ENCODE peak calls at places on chromosomes 12 and 14, in eight cellular contexts. One of them, this sample, is unnamed.

GRCh38 chr12:78316656-78317055 is 486.0 kb downstream of the NAV3 start:
- DNase-seq in amygdala: no peak
- DNase-seq in activated CD4-positive, alpha-beta T cell treated with anti-CD3 and anti-CD28 coated beads for 4 hours: no peak
- DNase-seq in activated CD8-positive, alpha-beta memory T cell treated with anti-CD3 and anti-CD28 coated beads, Interleukin-2, amount 10 ng/mL, durations not matched to agents 7 days and 5 days: no peak
- DNase-seq in anterior cingulate cortex: no peak
- DNase-seq in NCI-H1092 treated with DMSO at 0.1 percent for 48 hours: no peak
- DNase-seq in fibroblast of lung: no peak
- DNase-seq in HT-29: no peak
- DNase-seq in this sample: no peak

GRCh38 chr12:46208370-46208769 is 60.5 kb downstream of the SLC38A1 start:
- DNase-seq in amygdala: no peak
- DNase-seq in activated CD4-positive, alpha-beta T cell treated with anti-CD3 and anti-CD28 coated beads for 4 hours: no peak
- DNase-seq in activated CD8-positive, alpha-beta memory T cell treated with anti-CD3 and anti-CD28 coated beads, Interleukin-2, amount 10 ng/mL, durations not matched to agents 7 days and 5 days: no peak
- DNase-seq in anterior cingulate cortex: no peak
- DNase-seq in NCI-H1092 treated with DMSO at 0.1 percent for 48 hours: peak
- DNase-seq in fibroblast of lung: no peak
- DNase-seq in HT-29: no peak
- DNase-seq in this sample: no peak

GRCh38 chr12:104457746-104458644 is 1.2 kb downstream of the CHST11 start:
- DNase-seq in amygdala: peak
- DNase-seq in activated CD4-positive, alpha-beta T cell treated with anti-CD3 and anti-CD28 coated beads for 4 hours: peak
- DNase-seq in activated CD8-positive, alpha-beta memory T cell treated with anti-CD3 and anti-CD28 coated beads, Interleukin-2, amount 10 ng/mL, durations not matched to agents 7 days and 5 days: peak
- DNase-seq in anterior cingulate cortex: no peak
- DNase-seq in NCI-H1092 treated with DMSO at 0.1 percent for 48 hours: no peak
- DNase-seq in fibroblast of lung: no peak
- DNase-seq in HT-29: no peak
- DNase-seq in this sample: no peak

GRCh38 chr12:1878695-1879094 is 39.8 kb downstream of the CACNA2D4 start:
- DNase-seq in amygdala: no peak
- DNase-seq in activated CD4-positive, alpha-beta T cell treated with anti-CD3 and anti-CD28 coated beads for 4 hours: no peak
- DNase-seq in activated CD8-positive, alpha-beta memory T cell treated with anti-CD3 and anti-CD28 coated beads, Interleukin-2, amount 10 ng/mL, durations not matched to agents 7 days and 5 days: no peak
- DNase-seq in anterior cingulate cortex: no peak
- DNase-seq in NCI-H1092 treated with DMSO at 0.1 percent for 48 hours: no peak
- DNase-seq in fibroblast of lung: no peak
- DNase-seq in HT-29: no peak
- DNase-seq in this sample: no peak

GRCh38 chr12:19741132-19741489 is 301.8 kb downstream of the AEBP2 start:
- DNase-seq in amygdala: no peak
- DNase-seq in activated CD4-positive, alpha-beta T cell treated with anti-CD3 and anti-CD28 coated beads for 4 hours: no peak
- DNase-seq in activated CD8-positive, alpha-beta memory T cell treated with anti-CD3 and anti-CD28 coated beads, Interleukin-2, amount 10 ng/mL, durations not matched to agents 7 days and 5 days: no peak
- DNase-seq in anterior cingulate cortex: no peak
- DNase-seq in NCI-H1092 treated with DMSO at 0.1 percent for 48 hours: no peak
- DNase-seq in fibroblast of lung: no peak
- DNase-seq in HT-29: no peak
- DNase-seq in this sample: no peak

GRCh38 chr12:54429014-54429471 is 10.0 kb upstream of the ITGA5 start:
- DNase-seq in amygdala: no peak
- DNase-seq in activated CD4-positive, alpha-beta T cell treated with anti-CD3 and anti-CD28 coated beads for 4 hours: no peak
- DNase-seq in activated CD8-positive, alpha-beta memory T cell treated with anti-CD3 and anti-CD28 coated beads, Interleukin-2, amount 10 ng/mL, durations not matched to agents 7 days and 5 days: no peak
- DNase-seq in anterior cingulate cortex: no peak
- DNase-seq in NCI-H1092 treated with DMSO at 0.1 percent for 48 hours: no peak
- DNase-seq in fibroblast of lung: no peak
- DNase-seq in HT-29: no peak
- DNase-seq in this sample: no peak

GRCh38 chr14:36524220-36524837 is 4.3 kb upstream of the NKX2-1 start:
- DNase-seq in amygdala: no peak
- DNase-seq in activated CD4-positive, alpha-beta T cell treated with anti-CD3 and anti-CD28 coated beads for 4 hours: no peak
- DNase-seq in activated CD8-positive, alpha-beta memory T cell treated with anti-CD3 and anti-CD28 coated beads, Interleukin-2, amount 10 ng/mL, durations not matched to agents 7 days and 5 days: no peak
- DNase-seq in anterior cingulate cortex: no peak
- DNase-seq in NCI-H1092 treated with DMSO at 0.1 percent for 48 hours: no peak
- DNase-seq in fibroblast of lung: no peak
- DNase-seq in HT-29: no peak
- DNase-seq in this sample: no peak

GRCh38 chr14:95516554-95517209 is at the start of gene SYNE3:
- DNase-seq in amygdala: no peak
- DNase-seq in activated CD4-positive, alpha-beta T cell treated with anti-CD3 and anti-CD28 coated beads for 4 hours: peak
- DNase-seq in activated CD8-positive, alpha-beta memory T cell treated with anti-CD3 and anti-CD28 coated beads, Interleukin-2, amount 10 ng/mL, durations not matched to agents 7 days and 5 days: peak
- DNase-seq in anterior cingulate cortex: no peak
- DNase-seq in NCI-H1092 treated with DMSO at 0.1 percent for 48 hours: no peak
- DNase-seq in fibroblast of lung: no peak
- DNase-seq in HT-29: no peak
- DNase-seq in this sample: no peak

GRCh38 chr12:104596128-104596799 is 139.5 kb downstream of the CHST11 start:
- DNase-seq in amygdala: no peak
- DNase-seq in activated CD4-positive, alpha-beta T cell treated with anti-CD3 and anti-CD28 coated beads for 4 hours: no peak
- DNase-seq in activated CD8-positive, alpha-beta memory T cell treated with anti-CD3 and anti-CD28 coated beads, Interleukin-2, amount 10 ng/mL, durations not matched to agents 7 days and 5 days: no peak
- DNase-seq in anterior cingulate cortex: no peak
- DNase-seq in NCI-H1092 treated with DMSO at 0.1 percent for 48 hours: no peak
- DNase-seq in fibroblast of lung: peak
- DNase-seq in HT-29: no peak
- DNase-seq in this sample: no peak

GRCh38 chr14:93970589-93970966 is 5.8 kb downstream of the ASB2 start:
- DNase-seq in amygdala: no peak
- DNase-seq in activated CD4-positive, alpha-beta T cell treated with anti-CD3 and anti-CD28 coated beads for 4 hours: peak
- DNase-seq in activated CD8-positive, alpha-beta memory T cell treated with anti-CD3 and anti-CD28 coated beads, Interleukin-2, amount 10 ng/mL, durations not matched to agents 7 days and 5 days: peak
- DNase-seq in anterior cingulate cortex: no peak
- DNase-seq in NCI-H1092 treated with DMSO at 0.1 percent for 48 hours: peak
- DNase-seq in fibroblast of lung: no peak
- DNase-seq in HT-29: peak
- DNase-seq in this sample: no peak

GRCh38 chr12:27906127-27906500 is 66.4 kb downstream of the PTHLH start:
- DNase-seq in amygdala: no peak
- DNase-seq in activated CD4-positive, alpha-beta T cell treated with anti-CD3 and anti-CD28 coated beads for 4 hours: no peak
- DNase-seq in activated CD8-positive, alpha-beta memory T cell treated with anti-CD3 and anti-CD28 coated beads, Interleukin-2, amount 10 ng/mL, durations not matched to agents 7 days and 5 days: no peak
- DNase-seq in anterior cingulate cortex: no peak
- DNase-seq in NCI-H1092 treated with DMSO at 0.1 percent for 48 hours: no peak
- DNase-seq in fibroblast of lung: no peak
- DNase-seq in HT-29: no peak
- DNase-seq in this sample: no peak

GRCh38 chr14:98955036-98955740 is 316.8 kb downstream of the BCL11B start:
- DNase-seq in amygdala: no peak
- DNase-seq in activated CD4-positive, alpha-beta T cell treated with anti-CD3 and anti-CD28 coated beads for 4 hours: no peak
- DNase-seq in activated CD8-positive, alpha-beta memory T cell treated with anti-CD3 and anti-CD28 coated beads, Interleukin-2, amount 10 ng/mL, durations not matched to agents 7 days and 5 days: no peak
- DNase-seq in anterior cingulate cortex: no peak
- DNase-seq in NCI-H1092 treated with DMSO at 0.1 percent for 48 hours: no peak
- DNase-seq in fibroblast of lung: no peak
- DNase-seq in HT-29: no peak
- DNase-seq in this sample: no peak

GRCh38 chr12:39867631-39868030 is 238.2 kb downstream of the SLC2A13 start:
- DNase-seq in amygdala: no peak
- DNase-seq in activated CD4-positive, alpha-beta T cell treated with anti-CD3 and anti-CD28 coated beads for 4 hours: no peak
- DNase-seq in activated CD8-positive, alpha-beta memory T cell treated with anti-CD3 and anti-CD28 coated beads, Interleukin-2, amount 10 ng/mL, durations not matched to agents 7 days and 5 days: no peak
- DNase-seq in anterior cingulate cortex: no peak
- DNase-seq in NCI-H1092 treated with DMSO at 0.1 percent for 48 hours: no peak
- DNase-seq in fibroblast of lung: no peak
- DNase-seq in HT-29: no peak
- DNase-seq in this sample: no peak

GRCh38 chr12:106584104-106585064 is 1.6 kb downstream of the RFX4 start:
- DNase-seq in amygdala: no peak
- DNase-seq in activated CD4-positive, alpha-beta T cell treated with anti-CD3 and anti-CD28 coated beads for 4 hours: no peak
- DNase-seq in activated CD8-positive, alpha-beta memory T cell treated with anti-CD3 and anti-CD28 coated beads, Interleukin-2, amount 10 ng/mL, durations not matched to agents 7 days and 5 days: no peak
- DNase-seq in anterior cingulate cortex: no peak
- DNase-seq in NCI-H1092 treated with DMSO at 0.1 percent for 48 hours: no peak
- DNase-seq in fibroblast of lung: no peak
- DNase-seq in HT-29: no peak
- DNase-seq in this sample: no peak

GRCh38 chr14:88613552-88614010 is 50.7 kb downstream of the ZC3H14 start:
- DNase-seq in amygdala: no peak
- DNase-seq in activated CD4-positive, alpha-beta T cell treated with anti-CD3 and anti-CD28 coated beads for 4 hours: no peak
- DNase-seq in activated CD8-positive, alpha-beta memory T cell treated with anti-CD3 and anti-CD28 coated beads, Interleukin-2, amount 10 ng/mL, durations not matched to agents 7 days and 5 days: no peak
- DNase-seq in anterior cingulate cortex: no peak
- DNase-seq in NCI-H1092 treated with DMSO at 0.1 percent for 48 hours: peak
- DNase-seq in fibroblast of lung: peak
- DNase-seq in HT-29: no peak
- DNase-seq in this sample: no peak

GRCh38 chr12:131803995-131804521 is 24.1 kb upstream of the MMP17 start:
- DNase-seq in amygdala: no peak
- DNase-seq in activated CD4-positive, alpha-beta T cell treated with anti-CD3 and anti-CD28 coated beads for 4 hours: no peak
- DNase-seq in activated CD8-positive, alpha-beta memory T cell treated with anti-CD3 and anti-CD28 coated beads, Interleukin-2, amount 10 ng/mL, durations not matched to agents 7 days and 5 days: no peak
- DNase-seq in anterior cingulate cortex: no peak
- DNase-seq in NCI-H1092 treated with DMSO at 0.1 percent for 48 hours: no peak
- DNase-seq in fibroblast of lung: peak
- DNase-seq in HT-29: no peak
- DNase-seq in this sample: no peak

GRCh38 chr12:124713436-124714082 is 146.1 kb upstream of the NCOR2 start:
- DNase-seq in amygdala: no peak
- DNase-seq in activated CD4-positive, alpha-beta T cell treated with anti-CD3 and anti-CD28 coated beads for 4 hours: peak
- DNase-seq in activated CD8-positive, alpha-beta memory T cell treated with anti-CD3 and anti-CD28 coated beads, Interleukin-2, amount 10 ng/mL, durations not matched to agents 7 days and 5 days: peak
- DNase-seq in anterior cingulate cortex: no peak
- DNase-seq in NCI-H1092 treated with DMSO at 0.1 percent for 48 hours: no peak
- DNase-seq in fibroblast of lung: peak
- DNase-seq in HT-29: no peak
- DNase-seq in this sample: no peak

GRCh38 chr12:52382854-52383253 is 2.6 kb downstream of the KRT84 start:
- DNase-seq in amygdala: no peak
- DNase-seq in activated CD4-positive, alpha-beta T cell treated with anti-CD3 and anti-CD28 coated beads for 4 hours: no peak
- DNase-seq in activated CD8-positive, alpha-beta memory T cell treated with anti-CD3 and anti-CD28 coated beads, Interleukin-2, amount 10 ng/mL, durations not matched to agents 7 days and 5 days: no peak
- DNase-seq in anterior cingulate cortex: no peak
- DNase-seq in NCI-H1092 treated with DMSO at 0.1 percent for 48 hours: no peak
- DNase-seq in fibroblast of lung: no peak
- DNase-seq in HT-29: no peak
- DNase-seq in this sample: no peak

GRCh38 chr14:27427796-27428195 is 830.0 kb upstream of the NOVA1 start:
- DNase-seq in amygdala: no peak
- DNase-seq in activated CD4-positive, alpha-beta T cell treated with anti-CD3 and anti-CD28 coated beads for 4 hours: no peak
- DNase-seq in activated CD8-positive, alpha-beta memory T cell treated with anti-CD3 and anti-CD28 coated beads, Interleukin-2, amount 10 ng/mL, durations not matched to agents 7 days and 5 days: no peak
- DNase-seq in anterior cingulate cortex: no peak
- DNase-seq in NCI-H1092 treated with DMSO at 0.1 percent for 48 hours: no peak
- DNase-seq in fibroblast of lung: peak
- DNase-seq in HT-29: peak
- DNase-seq in this sample: no peak

GRCh38 chr14:76698191-76698590 is 63.1 kb upstream of the VASH1 start:
- DNase-seq in amygdala: no peak
- DNase-seq in activated CD4-positive, alpha-beta T cell treated with anti-CD3 and anti-CD28 coated beads for 4 hours: no peak
- DNase-seq in activated CD8-positive, alpha-beta memory T cell treated with anti-CD3 and anti-CD28 coated beads, Interleukin-2, amount 10 ng/mL, durations not matched to agents 7 days and 5 days: peak
- DNase-seq in anterior cingulate cortex: no peak
- DNase-seq in NCI-H1092 treated with DMSO at 0.1 percent for 48 hours: no peak
- DNase-seq in fibroblast of lung: no peak
- DNase-seq in HT-29: no peak
- DNase-seq in this sample: no peak

GRCh38 chr12:6703631-6704030 is 3.0 kb upstream of the PIANP start:
- DNase-seq in amygdala: no peak
- DNase-seq in activated CD4-positive, alpha-beta T cell treated with anti-CD3 and anti-CD28 coated beads for 4 hours: no peak
- DNase-seq in activated CD8-positive, alpha-beta memory T cell treated with anti-CD3 and anti-CD28 coated beads, Interleukin-2, amount 10 ng/mL, durations not matched to agents 7 days and 5 days: no peak
- DNase-seq in anterior cingulate cortex: no peak
- DNase-seq in NCI-H1092 treated with DMSO at 0.1 percent for 48 hours: no peak
- DNase-seq in fibroblast of lung: no peak
- DNase-seq in HT-29: no peak
- DNase-seq in this sample: no peak

GRCh38 chr12:116236986-116237385 is 40.5 kb downstream of the MED13L start:
- DNase-seq in amygdala: no peak
- DNase-seq in activated CD4-positive, alpha-beta T cell treated with anti-CD3 and anti-CD28 coated beads for 4 hours: no peak
- DNase-seq in activated CD8-positive, alpha-beta memory T cell treated with anti-CD3 and anti-CD28 coated beads, Interleukin-2, amount 10 ng/mL, durations not matched to agents 7 days and 5 days: no peak
- DNase-seq in anterior cingulate cortex: no peak
- DNase-seq in NCI-H1092 treated with DMSO at 0.1 percent for 48 hours: no peak
- DNase-seq in fibroblast of lung: no peak
- DNase-seq in HT-29: no peak
- DNase-seq in this sample: no peak

GRCh38 chr14:96362071-96362964 is 823 bp downstream of the ATG2B start:
- DNase-seq in amygdala: no peak
- DNase-seq in activated CD4-positive, alpha-beta T cell treated with anti-CD3 and anti-CD28 coated beads for 4 hours: peak
- DNase-seq in activated CD8-positive, alpha-beta memory T cell treated with anti-CD3 and anti-CD28 coated beads, Interleukin-2, amount 10 ng/mL, durations not matched to agents 7 days and 5 days: peak
- DNase-seq in anterior cingulate cortex: no peak
- DNase-seq in NCI-H1092 treated with DMSO at 0.1 percent for 48 hours: peak
- DNase-seq in fibroblast of lung: peak
- DNase-seq in HT-29: peak
- DNase-seq in this sample: peak

GRCh38 chr14:26606729-26607128 is 8.9 kb upstream of the NOVA1 start:
- DNase-seq in amygdala: no peak
- DNase-seq in activated CD4-positive, alpha-beta T cell treated with anti-CD3 and anti-CD28 coated beads for 4 hours: no peak
- DNase-seq in activated CD8-positive, alpha-beta memory T cell treated with anti-CD3 and anti-CD28 coated beads, Interleukin-2, amount 10 ng/mL, durations not matched to agents 7 days and 5 days: no peak
- DNase-seq in anterior cingulate cortex: no peak
- DNase-seq in NCI-H1092 treated with DMSO at 0.1 percent for 48 hours: no peak
- DNase-seq in fibroblast of lung: peak
- DNase-seq in HT-29: no peak
- DNase-seq in this sample: no peak

GRCh38 chr12:12365442-12365802 is 8.5 kb downstream of the BORCS5 start:
- DNase-seq in amygdala: no peak
- DNase-seq in activated CD4-positive, alpha-beta T cell treated with anti-CD3 and anti-CD28 coated beads for 4 hours: no peak
- DNase-seq in activated CD8-positive, alpha-beta memory T cell treated with anti-CD3 and anti-CD28 coated beads, Interleukin-2, amount 10 ng/mL, durations not matched to agents 7 days and 5 days: no peak
- DNase-seq in anterior cingulate cortex: no peak
- DNase-seq in NCI-H1092 treated with DMSO at 0.1 percent for 48 hours: no peak
- DNase-seq in fibroblast of lung: no peak
- DNase-seq in HT-29: no peak
- DNase-seq in this sample: no peak

GRCh38 chr14:32460267-32460666 is 131.2 kb downstream of the AKAP6 start:
- DNase-seq in amygdala: no peak
- DNase-seq in activated CD4-positive, alpha-beta T cell treated with anti-CD3 and anti-CD28 coated beads for 4 hours: no peak
- DNase-seq in activated CD8-positive, alpha-beta memory T cell treated with anti-CD3 and anti-CD28 coated beads, Interleukin-2, amount 10 ng/mL, durations not matched to agents 7 days and 5 days: no peak
- DNase-seq in anterior cingulate cortex: no peak
- DNase-seq in NCI-H1092 treated with DMSO at 0.1 percent for 48 hours: no peak
- DNase-seq in fibroblast of lung: no peak
- DNase-seq in HT-29: no peak
- DNase-seq in this sample: no peak

GRCh38 chr14:94120667-94121335 is 8.6 kb downstream of the IFI27L2 start:
- DNase-seq in amygdala: no peak
- DNase-seq in activated CD4-positive, alpha-beta T cell treated with anti-CD3 and anti-CD28 coated beads for 4 hours: no peak
- DNase-seq in activated CD8-positive, alpha-beta memory T cell treated with anti-CD3 and anti-CD28 coated beads, Interleukin-2, amount 10 ng/mL, durations not matched to agents 7 days and 5 days: no peak
- DNase-seq in anterior cingulate cortex: no peak
- DNase-seq in NCI-H1092 treated with DMSO at 0.1 percent for 48 hours: no peak
- DNase-seq in fibroblast of lung: peak
- DNase-seq in HT-29: no peak
- DNase-seq in this sample: no peak

GRCh38 chr12:2170376-2170775 is 117.6 kb downstream of the CACNA1C start:
- DNase-seq in amygdala: no peak
- DNase-seq in activated CD4-positive, alpha-beta T cell treated with anti-CD3 and anti-CD28 coated beads for 4 hours: no peak
- DNase-seq in activated CD8-positive, alpha-beta memory T cell treated with anti-CD3 and anti-CD28 coated beads, Interleukin-2, amount 10 ng/mL, durations not matched to agents 7 days and 5 days: no peak
- DNase-seq in anterior cingulate cortex: no peak
- DNase-seq in NCI-H1092 treated with DMSO at 0.1 percent for 48 hours: no peak
- DNase-seq in fibroblast of lung: peak
- DNase-seq in HT-29: no peak
- DNase-seq in this sample: no peak

GRCh38 chr14:93987376-93987775 is 9.7 kb upstream of the CCDC197 start:
- DNase-seq in amygdala: no peak
- DNase-seq in activated CD4-positive, alpha-beta T cell treated with anti-CD3 and anti-CD28 coated beads for 4 hours: no peak
- DNase-seq in activated CD8-positive, alpha-beta memory T cell treated with anti-CD3 and anti-CD28 coated beads, Interleukin-2, amount 10 ng/mL, durations not matched to agents 7 days and 5 days: no peak
- DNase-seq in anterior cingulate cortex: no peak
- DNase-seq in NCI-H1092 treated with DMSO at 0.1 percent for 48 hours: no peak
- DNase-seq in fibroblast of lung: no peak
- DNase-seq in HT-29: no peak
- DNase-seq in this sample: no peak

GRCh38 chr12:63206494-63206893 is 55.5 kb upstream of the AVPR1A start:
- DNase-seq in amygdala: no peak
- DNase-seq in activated CD4-positive, alpha-beta T cell treated with anti-CD3 and anti-CD28 coated beads for 4 hours: no peak
- DNase-seq in activated CD8-positive, alpha-beta memory T cell treated with anti-CD3 and anti-CD28 coated beads, Interleukin-2, amount 10 ng/mL, durations not matched to agents 7 days and 5 days: no peak
- DNase-seq in anterior cingulate cortex: no peak
- DNase-seq in NCI-H1092 treated with DMSO at 0.1 percent for 48 hours: peak
- DNase-seq in fibroblast of lung: no peak
- DNase-seq in HT-29: no peak
- DNase-seq in this sample: no peak